ENCODE peak calls at places on chromosome 21, in seven cellular contexts. R is stomach, E is suprapubic skin, H is OCI-LY7, V is heart right ventricle, Y is GM20000, O is neural progenitor cell. U is an unnamed sample.
A peak's percentile ranks its signal among the peaks of the same experiment; 100 is the strongest.

GRCh38 chr21:31630062-31630711 is 29.3 kb upstream of the SOD1 start:
- DNase-seq in Y (no peak), H (no peak), R (peak; percentile 84), V (no peak), E (no peak), O (no peak), U (no peak)

GRCh38 chr21:34970566-34970965 is 78.5 kb downstream of the RUNX1 start:
- DNase-seq in R (no peak), E (no peak), H (no peak), Y (no peak), O (no peak), V (no peak), U (no peak)

GRCh38 chr21:25997788-25998611 is 172.6 kb downstream of the APP start:
- DNase-seq in O (peak; percentile 88), R (peak; percentile 81), H (no peak), V (peak; percentile 17), Y (no peak), E (no peak), U (no peak)

GRCh38 chr21:23401278-23401677 is 2206.0 kb downstream of the MRPL39 start:
- DNase-seq in Y (no peak), E (no peak), H (no peak), R (no peak), O (peak; percentile 9), V (no peak), U (no peak)

GRCh38 chr21:38955495-38955894 is 149.8 kb downstream of the ETS2 start:
- DNase-seq in R (peak; percentile 39), E (no peak), O (no peak), H (no peak), V (peak; percentile 53), Y (no peak), U (no peak)

GRCh38 chr21:46425061-46425460 is 33.6 kb upstream of the DIP2A start:
- DNase-seq in Y (no peak), H (no peak), R (no peak), V (no peak), O (no peak), E (no peak), U (no peak)

GRCh38 chr21:39406065-39406464 is 39.5 kb downstream of the LCA5L start:
- DNase-seq in H (no peak), R (no peak), O (no peak), E (no peak), Y (no peak), V (no peak), U (no peak)

GRCh38 chr21:43658769-43659135 is 536 bp downstream of the HSF2BP start:
- DNase-seq in O (peak; percentile 25), V (peak; percentile 9), R (no peak), E (peak; percentile 73), Y (no peak), H (no peak), U (no peak)

GRCh38 chr21:36859744-36860501 is 106.5 kb downstream of the HLCS start:
- DNase-seq in O (no peak), V (peak; percentile 88), E (peak; percentile 83), H (peak; percentile 61), Y (peak; percentile 36), R (peak; percentile 72), U (no peak)

GRCh38 chr21:21324297-21324696 is 326.1 kb downstream of the NCAM2 start:
- DNase-seq in Y (no peak), V (no peak), R (no peak), E (no peak), H (no peak), O (no peak), U (no peak)

GRCh38 chr21:44711327-44712202 is at the start of gene TSPEAR:
- DNase-seq in Y (no peak), E (peak; percentile 58), H (no peak), O (peak; percentile 49), V (no peak), R (no peak), U (no peak)
- TF ChIP-seq CTCF in Y (no peak), E (no peak), H (no peak), O (peak; percentile 12), V (no peak), R (no peak), U (no peak)

GRCh38 chr21:18387994-18388393 is 15.6 kb downstream of the TMPRSS15 start:
- DNase-seq in R (no peak), E (no peak), V (no peak), O (no peak), Y (no peak), H (peak; percentile 56), U (no peak)
- TF ChIP-seq CTCF in R (no peak), E (no peak), V (no peak), O (peak; percentile 20), Y (no peak), H (peak; percentile 78), U (no peak)

GRCh38 chr21:19565587-19565986 is 1162.0 kb upstream of the TMPRSS15 start:
- DNase-seq in V (no peak), R (no peak), O (no peak), Y (no peak), H (no peak), E (no peak), U (no peak)
- TF ChIP-seq CTCF in V (no peak), R (no peak), O (peak; percentile 4), Y (no peak), H (no peak), E (no peak), U (no peak)

DNA sequence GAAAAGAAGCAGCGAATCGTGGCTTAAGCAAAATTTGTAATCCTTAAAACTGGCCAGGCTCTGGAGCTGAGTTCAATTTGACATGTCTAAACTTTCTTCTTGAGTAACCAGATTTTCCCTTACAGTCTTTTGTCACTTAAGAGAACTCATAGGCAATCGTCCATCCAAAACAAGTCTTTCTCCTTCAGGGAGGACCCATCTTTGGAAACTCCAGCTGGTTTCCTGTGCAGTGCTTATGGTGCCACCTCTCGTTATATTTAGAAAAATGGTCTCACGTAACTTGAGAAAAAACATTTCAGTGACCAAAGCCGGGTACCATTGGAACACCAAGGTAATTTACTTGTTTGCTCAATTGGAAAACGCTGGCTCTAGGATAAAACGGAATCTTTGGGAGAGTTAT is 1.9 kb upstream of the PTTG1IP start:
- DNase-seq in E (no peak), R (no peak), O (no peak), H (peak; percentile 34), V (no peak), Y (no peak), U (no peak)
- TF ChIP-seq CTCF in E (no peak), R (no peak), O (no peak), H (peak; percentile 47), V (peak; percentile 49), Y (no peak), U (no peak)

U was measured in activated B cell treated with CpG ODN at 0.5 μM for 24 hours.